ENCODE peak calls at places on chromosome 14, in six cellular contexts. S is spleen, Z is colonic mucosa, K is brain microvascular endothelial cell, Q is progenitor cell of endocrine pancreas, Y is HCT116. L is an unnamed sample.

GRCh38 chr14:76917759-76918175 is 91.6 kb downstream of the LRRC74A start:
- DNase-seq in S (no peak), Y (no peak), K (no peak), Z (no peak), Q (no peak), L (peak; percentile 76)

GRCh38 chr14:59630281-59630963 is 53.8 kb upstream of the CCDC175 start:
- DNase-seq in K (no peak), Q (peak; percentile 24), Y (no peak), Z (no peak), S (no peak), L (peak; percentile 86)

GRCh38 chr14:102760485-102761193 is 16.6 kb upstream of the TRAF3 start:
- DNase-seq in S (no peak), K (no peak), Y (no peak), Z (no peak), Q (no peak), L (no peak)

GRCh38 chr14:77691259-77691658 is 16.6 kb downstream of the ALKBH1 start:
- DNase-seq in S (no peak), K (no peak), Q (no peak), Z (no peak), Y (no peak), L (no peak)

GRCh38 chr14:31118892-31119291 is 88.7 kb downstream of the HECTD1 start:
- DNase-seq in Q (no peak), Y (no peak), S (no peak), K (peak; percentile 7), Z (no peak), L (no peak)

GRCh38 chr14:37591311-37591940 is 3.6 kb downstream of the FOXA1 start:
- DNase-seq in Q (peak; percentile 68), Z (peak; percentile 67), S (no peak), Y (no peak), K (no peak), L (no peak)

GRCh38 chr14:93946506-93947170 is 19.5 kb downstream of the FAM181A start:
- DNase-seq in S (no peak), K (peak; percentile 37), Q (no peak), Z (no peak), Y (no peak), L (no peak)

GRCh38 chr14:33040548-33041140 is 102.0 kb downstream of the NPAS3 start:
- DNase-seq in K (no peak), S (no peak), Q (no peak), Y (no peak), Z (no peak), L (no peak)

GRCh38 chr14:21860172-21860571 is 186.6 kb upstream of the OR4E1 start:
- DNase-seq in Z (no peak), S (no peak), Y (peak; percentile 22), K (peak; percentile 55), Q (no peak), L (no peak)

GRCh38 chr14:65263161-65263788 is 149.3 kb upstream of the FUT8 start:
- DNase-seq in Y (no peak), K (no peak), Q (no peak), Z (no peak), S (no peak), L (no peak)

GRCh38 chr14:65502676-65503124 is 90.2 kb downstream of the FUT8 start:
- DNase-seq in S (no peak), Y (peak; percentile 3), Z (no peak), K (peak; percentile 70), Q (no peak), L (no peak)

GRCh38 chr14:100612879-100613455 is 25.8 kb upstream of the BEGAIN start:
- DNase-seq in S (peak; percentile 66), Z (no peak), Q (no peak), K (no peak), Y (no peak), L (no peak)

GRCh38 chr14:92397140-92397815 is 74.3 kb downstream of the SLC24A4 start:
- DNase-seq in Y (peak; percentile 26), S (no peak), K (peak; percentile 55), Q (no peak), Z (no peak), L (no peak)

GRCh38 chr14:55136868-55137785 is 8.1 kb downstream of the LGALS3 start:
- DNase-seq in S (no peak), Q (no peak), Y (no peak), K (peak; percentile 90), Z (peak; percentile 63), L (peak; percentile 90)

GRCh38 chr14:25406818-25407217 is 356.9 kb upstream of the STXBP6 start:
- DNase-seq in K (peak; percentile 1), Y (no peak), Q (no peak), S (no peak), Z (peak; percentile 56), L (no peak)

GRCh38 chr14:64040044-64040443 is 187.2 kb downstream of the SYNE2 start:
- DNase-seq in Z (no peak), Y (no peak), S (no peak), Q (no peak), K (no peak), L (no peak)
- TF ChIP-seq CTCF in Z (no peak), Y (peak; percentile 28), S (no peak), Q (no peak), K (no peak), L (no peak)

GRCh38 chr14:73850940-73851339 is 691 bp upstream of the PTGR2 start:
- DNase-seq in Y (no peak), K (no peak), Q (no peak), Z (no peak), S (no peak), L (no peak)

GRCh38 chr14:73846944-73847343 is 4.7 kb upstream of the PTGR2 start:
- DNase-seq in Q (no peak), S (no peak), K (no peak), Z (no peak), Y (no peak), L (no peak)

DNA sequence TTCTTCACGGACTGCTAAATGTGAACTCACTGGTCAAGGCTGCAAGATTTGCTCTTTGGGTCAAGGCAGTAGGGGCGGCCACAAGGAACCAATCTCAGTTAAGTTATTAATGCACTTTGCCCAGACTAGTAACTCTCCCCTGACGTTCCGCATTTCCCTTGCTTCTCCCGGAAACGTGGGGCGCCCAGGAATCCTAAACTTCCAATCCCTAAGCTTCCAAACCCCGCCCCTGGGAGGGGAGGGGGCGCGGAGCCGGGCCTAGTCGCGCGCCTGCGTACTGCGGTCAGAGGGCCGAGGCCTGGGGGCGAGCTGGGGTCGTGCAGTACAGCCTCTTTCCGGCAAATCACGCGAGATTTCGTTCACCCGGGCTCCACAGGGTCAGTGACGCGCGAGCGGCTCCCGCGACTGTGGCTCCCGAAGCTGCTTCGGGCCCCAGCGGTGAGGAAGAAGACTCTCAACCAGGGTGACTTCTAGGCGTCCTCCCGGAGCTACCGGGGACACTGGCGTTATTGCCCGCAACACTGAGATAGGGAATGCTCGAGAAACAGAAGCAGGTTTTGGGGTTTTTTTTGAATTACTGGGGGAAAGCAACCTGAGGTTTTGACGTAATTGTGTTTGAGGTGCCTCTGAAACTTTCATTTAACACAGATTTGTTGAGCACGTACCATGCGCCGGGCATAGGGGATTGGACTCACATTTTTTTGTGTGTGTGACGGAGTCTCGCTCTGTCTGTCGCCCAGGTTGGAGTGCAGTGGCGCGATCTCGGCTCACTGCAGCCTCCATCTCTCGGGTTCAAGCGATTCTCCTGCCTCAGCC is at the start of gene PTGR2:
- DNase-seq in K (peak; percentile 93), Z (peak; percentile 96), S (peak; percentile 96), Y (peak; percentile 94), Q (peak; percentile 97), L (peak; percentile 84)
- TF ChIP-seq CTCF in K (peak; percentile 20), Z (no peak), S (peak; percentile 2), Y (no peak), Q (no peak), L (peak; percentile 9)

GRCh38 chr14:73241481-73242165 is 4.3 kb downstream of the PAPLN start:
- DNase-seq in K (no peak), Z (no peak), S (no peak), Q (no peak), Y (no peak), L (no peak)

GRCh38 chr14:73242274-73242960 is 5.1 kb downstream of the PAPLN start:
- DNase-seq in Z (no peak), Y (no peak), K (no peak), Q (no peak), S (no peak), L (no peak)

GRCh38 chr14:73243748-73244147 is 6.4 kb downstream of the PAPLN start:
- DNase-seq in Y (no peak), Q (no peak), S (no peak), Z (no peak), K (no peak), L (no peak)

GRCh38 chr14:73244541-73244940 is 7.2 kb downstream of the PAPLN start:
- DNase-seq in Z (no peak), Q (no peak), Y (no peak), K (no peak), S (peak; percentile 51), L (no peak)

DNA sequence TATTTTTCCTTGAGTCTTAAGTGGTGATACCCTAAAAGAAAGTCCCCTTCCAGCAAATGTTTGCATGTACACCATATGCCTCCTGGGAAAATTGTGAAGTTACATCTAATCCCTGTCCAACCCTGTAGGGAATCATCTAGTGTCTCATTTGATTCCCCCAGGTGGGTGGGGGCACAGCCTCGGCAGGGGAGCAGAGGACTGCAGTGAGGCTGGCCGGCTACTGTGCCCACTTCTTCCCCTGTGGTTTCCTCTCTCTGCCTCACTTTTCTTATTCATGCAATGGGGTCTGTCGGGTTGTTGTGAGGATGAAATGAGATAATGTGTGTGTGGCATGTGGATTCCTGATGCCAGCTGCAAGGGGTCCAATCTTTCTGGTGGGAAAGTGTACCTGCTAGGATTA is 6.0 kb downstream of the PAPLN start:
- DNase-seq in Z (no peak), Y (no peak), Q (no peak), S (peak; percentile 30), K (no peak), L (no peak)
- TF ChIP-seq CTCF in Z (no peak), Y (no peak), Q (no peak), S (no peak), K (no peak), L (no peak)

GRCh38 chr14:71320734-71321555 is 413.7 kb downstream of the PCNX1 start:
- DNase-seq in Z (peak; percentile 62), Q (peak; percentile 46), S (peak; percentile 94), K (peak; percentile 37), Y (no peak), L (peak; percentile 84)

GRCh38 chr14:71321556-71322315 is 414.5 kb downstream of the PCNX1 start:
- DNase-seq in Z (peak; percentile 49), S (no peak), Q (no peak), Y (peak; percentile 65), K (peak; percentile 29), L (no peak)

GRCh38 chr14:71324767-71325272 is 417.6 kb downstream of the PCNX1 start:
- DNase-seq in K (peak; percentile 6), S (no peak), Q (no peak), Y (no peak), Z (peak; percentile 67), L (no peak)

GRCh38 chr14:71320107-71320733 is 413.0 kb downstream of the PCNX1 start:
- DNase-seq in Y (peak; percentile 95), S (peak; percentile 100), K (peak; percentile 97), Q (peak; percentile 96), Z (peak; percentile 98), L (peak; percentile 91)

GRCh38 chr14:71322660-71323250 is 415.5 kb downstream of the PCNX1 start:
- DNase-seq in Y (no peak), S (no peak), Z (no peak), Q (no peak), K (peak; percentile 56), L (no peak)
- TF ChIP-seq CTCF in Y (peak; percentile 24), S (peak; percentile 53), Z (peak; percentile 50), Q (peak; percentile 29), K (peak; percentile 74), L (peak; percentile 67)

GRCh38 chr14:99575043-99576023 is 28.7 kb downstream of the CCDC85C start:
- DNase-seq in Q (no peak), K (no peak), S (no peak), Y (no peak), Z (peak; percentile 79), L (no peak)
- TF ChIP-seq CTCF in Q (peak; percentile 32), K (peak; percentile 48), S (no peak), Y (peak; percentile 43), Z (no peak), L (no peak)